ENCODE peak calls at places on chromosomes 7 and 10, in six cellular contexts. I is PC-3, S is H1, Z is ascending aorta, J is adrenal gland, E is fibroblast of lung. P is an unnamed sample.
A peak's percentile ranks its signal among the peaks of the same experiment; 100 is the strongest.

GRCh38 chr10:77837248-77837924 is 89.2 kb downstream of the DLG5 start:
- DNase-seq in J (no peak), E (peak; percentile 39), Z (no peak), S (no peak), I (peak; percentile 79), P (no peak)

GRCh38 chr10:78581133-78581694 is 487.6 kb upstream of the ZMIZ1 start:
- DNase-seq in E (no peak), Z (no peak), S (no peak), I (no peak), J (no peak), P (no peak)

GRCh38 chr10:12690525-12691139 is 310.9 kb downstream of the CCDC3 start:
- DNase-seq in S (no peak), E (peak; percentile 41), Z (no peak), I (no peak), J (no peak), P (no peak)

GRCh38 chr10:100265821-100266485 is 1.5 kb downstream of the CWF19L1 start:
- DNase-seq in E (peak; percentile 3), Z (no peak), S (no peak), J (no peak), I (no peak), P (no peak)

GRCh38 chr10:99521474-99522077 is 11.2 kb upstream of the NKX2-3 start:
- DNase-seq in I (no peak), S (no peak), J (no peak), E (no peak), Z (no peak), P (no peak)

GRCh38 chr10:92756233-92757065 is 66.7 kb downstream of the HHEX start:
- DNase-seq in J (no peak), E (peak; percentile 10), S (no peak), I (no peak), Z (no peak), P (no peak)

GRCh38 chr10:124641282-124642075 is 102.7 kb downstream of the FAM53B start:
- DNase-seq in S (no peak), J (peak; percentile 68), E (peak; percentile 66), I (no peak), Z (no peak), P (no peak)

GRCh38 chr7:1533569-1534329 is 3.2 kb downstream of the MAFK start:
- DNase-seq in I (peak; percentile 86), Z (peak; percentile 91), E (peak; percentile 80), S (no peak), J (peak; percentile 94), P (peak; percentile 71)

GRCh38 chr10:88125766-88126165 is 262.3 kb downstream of the PTEN start:
- DNase-seq in I (no peak), Z (no peak), J (no peak), S (no peak), E (no peak), P (no peak)

GRCh38 chr7:133676805-133677370 is 424.0 kb downstream of the EXOC4 start:
- DNase-seq in J (no peak), Z (no peak), E (no peak), S (no peak), I (no peak), P (no peak)

GRCh38 chr7:106216517-106217088 is 68.2 kb downstream of the NAMPT start:
- DNase-seq in I (peak; percentile 99), Z (peak; percentile 87), S (no peak), J (peak; percentile 47), E (peak; percentile 99), P (peak; percentile 38)

GRCh38 chr7:105808703-105809590 is 67.5 kb downstream of the ATXN7L1 start:
- DNase-seq in S (no peak), E (peak; percentile 44), I (peak; percentile 85), Z (no peak), J (no peak), P (no peak)

GRCh38 chr10:102633282-102633681 is 11.0 kb upstream of the TRIM8 start:
- DNase-seq in E (peak; percentile 57), Z (no peak), S (no peak), J (no peak), I (peak; percentile 26), P (no peak)

GRCh38 chr7:44210107-44210506 is 9.3 kb downstream of the YKT6 start:
- DNase-seq in Z (no peak), J (no peak), E (no peak), I (no peak), S (no peak), P (no peak)

GRCh38 chr10:31099664-31100063 is 68.0 kb upstream of the ZNF438 start:
- DNase-seq in Z (no peak), E (no peak), I (peak; percentile 94), S (peak; percentile 9), J (no peak), P (no peak)

GRCh38 chr7:4951903-4952636 is 6.9 kb downstream of the MMD2 start:
- DNase-seq in E (peak; percentile 12), S (no peak), J (no peak), Z (no peak), I (peak; percentile 40), P (no peak)

GRCh38 chr7:64626083-64626469 is 39.9 kb upstream of the ZNF107 start:
- DNase-seq in S (no peak), I (no peak), Z (no peak), J (no peak), E (no peak), P (no peak)

GRCh38 chr7:100124301-100125229 is 2.2 kb upstream of the MBLAC1 start:
- DNase-seq in I (no peak), J (no peak), S (no peak), E (no peak), Z (no peak), P (no peak)

GRCh38 chr10:25820496-25821415 is 113.3 kb upstream of the MYO3A start:
- DNase-seq in S (no peak), I (no peak), Z (no peak), J (no peak), E (no peak), P (no peak)

GRCh38 chr7:140082770-140083169 is 20.0 kb upstream of the PARP12 start:
- DNase-seq in J (no peak), E (no peak), Z (no peak), I (no peak), S (no peak), P (no peak)

GRCh38 chr7:140078392-140078791 is 15.6 kb upstream of the PARP12 start:
- DNase-seq in J (no peak), E (no peak), Z (no peak), I (no peak), S (no peak), P (no peak)

GRCh38 chr7:140081774-140082425 is 19.1 kb upstream of the PARP12 start:
- DNase-seq in S (no peak), J (no peak), I (no peak), Z (no peak), E (no peak), P (no peak)

GRCh38 chr7:140080919-140081318 is 18.2 kb upstream of the PARP12 start:
- DNase-seq in E (no peak), J (no peak), S (no peak), Z (no peak), I (no peak), P (no peak)

DNA sequence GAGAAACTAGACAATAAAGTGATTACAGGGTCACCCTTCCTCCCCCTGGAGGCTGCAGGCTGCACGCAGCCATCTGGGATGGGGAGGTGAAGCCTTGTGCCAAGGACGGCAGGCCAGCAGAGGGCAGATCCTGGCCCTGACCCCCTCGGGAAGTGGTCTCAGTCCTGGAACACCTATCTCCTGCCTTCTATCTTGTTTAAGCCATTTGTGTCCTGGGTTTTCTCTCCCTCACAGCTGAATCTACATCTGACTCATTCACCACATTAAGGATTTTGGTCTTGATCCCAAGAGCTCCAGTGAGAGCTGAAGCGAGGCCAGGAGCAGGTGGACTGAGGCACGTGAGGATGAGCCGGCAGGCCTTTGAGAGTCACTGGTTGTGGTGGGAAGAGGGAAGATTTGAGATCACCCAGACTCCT is 16.4 kb upstream of the PARP12 start:
- DNase-seq in Z (no peak), E (peak; percentile 43), J (peak; percentile 72), I (peak; percentile 64), S (peak; percentile 31), P (no peak)
- H3K4me3 ChIP-seq in Z (no peak overlapping the region), E (no peak overlapping the region), J (no peak overlapping the region), I (no peak overlapping the region), S (no peak overlapping the region), P (no peak overlapping the region)

DNA sequence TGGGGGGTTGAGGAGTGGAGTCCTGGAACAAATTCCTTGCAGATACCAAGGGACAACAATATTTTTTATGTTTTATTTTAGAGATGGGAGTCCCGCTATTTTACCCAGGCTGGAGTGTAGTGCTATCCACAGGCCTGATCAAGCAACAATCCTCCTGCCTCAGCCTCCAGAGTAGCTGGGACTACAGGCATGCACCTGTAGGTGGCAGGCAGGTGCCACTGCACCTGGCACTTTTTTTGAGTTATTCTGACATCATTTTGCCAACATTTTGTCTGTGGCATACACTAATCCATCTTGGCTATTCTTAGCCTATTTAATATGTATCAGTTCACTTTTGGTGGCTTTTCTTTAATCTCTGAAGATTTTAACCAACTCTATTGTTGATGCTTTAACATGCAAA is 317.8 kb upstream of the MTPN start:
- DNase-seq in Z (no peak), I (peak; percentile 20), E (no peak), J (no peak), S (no peak), P (no peak)
- TF ChIP-seq CTCF in Z (no peak), I (peak; percentile 40), E (no peak), J (no peak), S (peak; percentile 27), P (no peak)

GRCh38 chr10:119377905-119378736 is 164.4 kb downstream of the RGS10 start:
- DNase-seq in Z (no peak), S (no peak), J (peak; percentile 34), I (no peak), E (no peak), P (no peak)

GRCh38 chr10:119377431-119377830 is 165.1 kb downstream of the RGS10 start:
- DNase-seq in S (no peak), Z (no peak), J (no peak), I (no peak), E (no peak), P (no peak)

GRCh38 chr10:119375574-119376265 is 166.8 kb downstream of the RGS10 start:
- DNase-seq in E (peak; percentile 84), I (no peak), J (no peak), S (no peak), Z (no peak), P (no peak)

GRCh38 chr10:119379466-119380071 is 162.9 kb downstream of the RGS10 start:
- DNase-seq in S (no peak), I (no peak), J (no peak), E (no peak), Z (no peak), P (no peak)

DNA sequence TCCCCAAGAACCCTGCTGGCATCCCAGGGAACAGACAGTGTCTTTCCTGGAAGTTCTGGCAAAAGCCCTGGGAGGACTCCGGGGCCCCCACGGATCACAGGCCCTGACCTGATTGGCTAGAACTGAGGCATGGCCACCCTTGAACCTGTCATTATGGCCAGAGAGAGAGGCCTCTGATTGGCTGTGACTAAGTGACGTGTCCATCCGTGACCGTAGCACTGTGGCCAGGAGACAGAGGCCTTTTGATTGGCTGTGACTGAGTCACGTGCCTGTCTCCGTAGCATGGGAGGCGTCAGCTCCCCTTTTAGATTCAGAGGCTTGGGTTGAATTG is 163.8 kb downstream of the RGS10 start:
- DNase-seq in J (no peak), S (no peak), E (no peak), I (no peak), Z (no peak), P (no peak)
- H3K4me3 ChIP-seq in J (no peak overlapping the region), S (no peak overlapping the region), E (no peak overlapping the region), I (no peak overlapping the region), Z (no peak overlapping the region), P (no peak overlapping the region)

DNA sequence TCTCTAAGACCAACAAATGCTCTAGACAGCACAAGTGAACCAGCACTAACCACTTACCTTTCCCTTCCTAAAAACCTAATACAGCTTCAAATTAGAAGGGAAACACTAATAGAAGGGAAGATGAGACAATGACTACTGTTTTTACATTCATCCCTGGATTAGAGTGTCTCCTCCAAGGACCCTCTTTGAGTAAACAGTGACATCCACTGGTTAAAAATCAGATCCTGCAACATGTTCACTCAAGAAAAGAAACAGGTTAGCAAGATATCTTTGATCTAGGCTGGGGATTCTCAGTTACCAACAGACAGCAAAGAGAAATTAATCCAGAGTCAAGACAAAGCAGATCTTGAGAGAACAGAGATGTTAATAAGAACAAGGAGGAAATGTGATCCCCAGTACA is 177.7 kb upstream of the GHITM start:
- DNase-seq in J (no peak), E (no peak), Z (no peak), I (no peak), S (no peak), P (no peak)
- TF ChIP-seq CTCF in J (no peak), E (no peak), Z (no peak), I (no peak), S (peak; percentile 32), P (no peak)